ENCODE peak calls at places on chromosomes 4 and X, in eight cellular contexts. M, F, Y, L, A, V, I and P are unnamed samples. For H3K36me3, the result is how much of the 10 kb centered on the place peaks cover.

GRCh38 chr4:2412534-2412884 is 5.9 kb downstream of the ZFYVE28 start:
- DNase-seq in M (peak), F (peak), Y (no peak), L (no peak), A (no peak), V (no peak), I (no peak), P (peak)

GRCh38 chr4:168741281-168742173 is 244.7 kb downstream of the PALLD start:
- DNase-seq in M (no peak), F (no peak), Y (no peak), L (no peak), A (no peak), V (no peak), I (no peak), P (no peak)

GRCh38 chrX:48890934-48891401 is 6.6 kb downstream of the TIMM17B start:
- DNase-seq in M (peak), F (no peak), Y (no peak), L (peak), A (peak), V (peak), I (peak), P (no peak)

GRCh38 chrX:68832101-68832416 is 3.2 kb downstream of the EFNB1 start:
- DNase-seq in M (peak), F (peak), Y (no peak), L (peak), A (peak), V (peak), I (peak), P (peak)

GRCh38 chrX:43741843-43742573 is 85.9 kb downstream of the MAOA start:
- DNase-seq in M (no peak), F (no peak), Y (no peak), L (no peak), A (peak), V (no peak), I (no peak), P (peak)

GRCh38 chr4:100631281-100631968 is 113.6 kb upstream of the EMCN start:
- DNase-seq in M (no peak), F (no peak), Y (no peak), L (no peak), A (no peak), V (no peak), I (no peak), P (no peak)

GRCh38 chrX:111671668-111672067 is 9.3 kb upstream of the ALG13 start:
- DNase-seq in M (no peak), F (no peak), Y (no peak), L (no peak), A (peak), V (no peak), I (no peak), P (no peak)

GRCh38 chrX:53056292-53056691 is 7.7 kb downstream of the GPR173 start:
- DNase-seq in M (no peak), F (no peak), Y (no peak), L (no peak), A (peak), V (no peak), I (no peak), P (no peak)

GRCh38 chrX:107750263-107750662 is 25.3 kb downstream of the TSC22D3 start:
- DNase-seq in M (no peak), F (no peak), Y (no peak), L (peak), A (no peak), V (no peak), I (no peak), P (no peak)

GRCh38 chrX:12007881-12008280 is 130.4 kb upstream of the FRMPD4 start:
- DNase-seq in M (no peak), F (no peak), Y (peak), L (no peak), A (peak), V (no peak), I (no peak), P (peak)
- TF ChIP-seq EZH2phosphoT487 in M (no peak), F (no peak), Y (no peak), L (no peak), A (no peak), V (no peak), I (no peak), P (no peak)

GRCh38 chr4:75530556-75531322 is 16.5 kb downstream of the THAP6 start:
- DNase-seq in M (no peak), F (no peak), Y (no peak), L (no peak), A (no peak), V (no peak), I (no peak), P (no peak)
- H3K36me3 ChIP-seq in M (under half), F (half or more), Y (under half), L (under half), A (under half), V (half or more), I (under half), P (under half)

GRCh38 chrX:153463556-153463955 is 6.8 kb downstream of the HAUS7 start:
- DNase-seq in M (no peak), F (no peak), Y (no peak), L (no peak), A (no peak), V (no peak), I (no peak), P (no peak)

GRCh38 chrX:153462291-153462690 is 8.1 kb downstream of the HAUS7 start:
- DNase-seq in M (no peak), F (no peak), Y (no peak), L (no peak), A (no peak), V (no peak), I (no peak), P (no peak)

GRCh38 chrX:153464116-153464515 is 6.3 kb downstream of the HAUS7 start:
- DNase-seq in M (no peak), F (no peak), Y (no peak), L (no peak), A (no peak), V (no peak), I (no peak), P (no peak)

GRCh38 chrX:153460826-153461225 is 9.6 kb downstream of the HAUS7 start:
- DNase-seq in M (peak), F (peak), Y (no peak), L (peak), A (peak), V (peak), I (peak), P (peak)

DNA sequence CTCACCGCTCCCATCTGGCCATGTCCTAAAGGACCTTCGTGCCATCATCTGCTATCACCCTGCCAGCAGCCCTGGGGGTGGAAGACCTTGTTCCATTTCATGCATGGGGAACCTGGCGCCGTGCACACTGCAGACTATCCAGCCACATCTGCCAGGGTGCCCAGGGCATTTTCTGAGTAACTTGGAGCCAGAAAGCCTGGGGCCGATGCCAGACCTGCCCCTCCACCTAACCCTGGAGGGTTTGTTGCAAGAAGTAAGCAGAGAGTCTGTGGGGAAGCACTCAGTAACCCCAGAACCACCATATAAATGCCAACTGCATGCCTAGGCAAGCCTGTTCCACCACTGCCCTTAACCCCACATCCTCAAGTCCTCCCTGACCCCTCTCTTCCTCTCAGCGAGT is 7.3 kb downstream of the HAUS7 start:
- DNase-seq in M (no peak), F (no peak), Y (no peak), L (no peak), A (no peak), V (no peak), I (no peak), P (no peak)
- TF ChIP-seq EZH2phosphoT487 in M (no peak), F (no peak), Y (no peak), L (no peak), A (no peak), V (no peak), I (no peak), P (no peak)

DNA sequence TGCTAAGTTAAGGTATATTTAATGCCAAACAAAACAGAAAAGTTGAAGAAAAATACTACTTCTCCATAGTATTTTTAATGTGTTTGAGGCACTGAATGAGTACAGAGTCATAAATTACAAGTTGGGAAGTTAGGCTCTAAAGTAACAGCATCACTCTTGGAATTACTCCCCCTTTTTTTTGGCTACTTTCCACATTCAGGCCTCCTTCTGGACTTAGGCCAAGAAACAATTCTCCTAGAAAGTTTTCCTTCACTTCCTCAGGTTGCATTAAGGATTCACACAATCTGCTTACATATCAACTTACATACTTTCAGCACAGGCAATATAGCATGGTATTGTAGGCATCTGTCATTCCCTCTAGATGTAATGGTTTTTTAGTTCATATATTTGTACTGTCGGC is 52.1 kb downstream of the TMEM165 start:
- DNase-seq in M (no peak), F (no peak), Y (no peak), L (no peak), A (peak), V (no peak), I (no peak), P (peak)
- H3K36me3 ChIP-seq in M (under half), F (under half), Y (under half), L (under half), A (half or more), V (under half), I (under half), P (under half)